ENCODE peak calls at places on chromosome 1, in nine cellular contexts. L is astrocyte of the cerebellum, O is progenitor cell of endocrine pancreas, Y is IMR-90, K is heart left ventricle, I is thyroid gland, B is GM06990, S is NB4, H is body of pancreas. N is an unnamed sample.

GRCh38 chr1:59156526-59157196 is 140.2 kb upstream of the FGGY start:
- DNase-seq in L (peak), O (no peak), Y (no peak), K (no peak), I (peak), B (no peak), S (no peak), H (peak), N (no peak)

GRCh38 chr1:170149241-170149640 is 3.5 kb downstream of the NTMT2 start:
- DNase-seq in L (no peak), O (no peak), Y (no peak), K (no peak), I (no peak), B (no peak), S (no peak), H (no peak), N (no peak)

GRCh38 chr1:177959793-177960515 is 9.9 kb downstream of the SEC16B start:
- DNase-seq in L (peak), O (no peak), Y (peak), K (no peak), I (no peak), B (no peak), S (peak), H (no peak), N (no peak)

GRCh38 chr1:27727126-27727525 is 1.4 kb downstream of the FAM76A start:
- DNase-seq in L (no peak), O (no peak), Y (peak), K (no peak), I (no peak), B (no peak), S (peak), H (no peak), N (no peak)

GRCh38 chr1:90995495-90995894 is 26.3 kb downstream of the ZNF644 start:
- DNase-seq in L (no peak), O (no peak), Y (peak), K (no peak), I (no peak), B (no peak), S (no peak), H (no peak), N (no peak)

GRCh38 chr1:52727114-52727586 is 897 bp downstream of the ZYG11B start:
- DNase-seq in L (no peak), O (no peak), Y (no peak), K (no peak), I (no peak), B (peak), S (peak), H (no peak), N (no peak)

GRCh38 chr1:59408608-59409007 is 111.7 kb downstream of the FGGY start:
- DNase-seq in L (no peak), O (no peak), Y (peak), K (no peak), I (peak), B (no peak), S (no peak), H (no peak), N (no peak)

GRCh38 chr1:31689821-31690220 is 14.0 kb downstream of the COL16A1 start:
- DNase-seq in L (peak), O (no peak), Y (peak), K (no peak), I (no peak), B (no peak), S (no peak), H (no peak), N (no peak)

GRCh38 chr1:225882008-225882698 is at the start of gene TMEM63A:
- DNase-seq in L (peak), O (peak), Y (peak), K (peak), I (peak), B (peak), S (peak), H (peak), N (peak)

GRCh38 chr1:17181785-17182464 is 23.0 kb upstream of the PADI1 start:
- DNase-seq in L (no peak), O (no peak), Y (no peak), K (no peak), I (no peak), B (no peak), S (peak), H (no peak), N (no peak)

GRCh38 chr1:66251521-66251920 is 282.4 kb upstream of the SGIP1 start:
- DNase-seq in L (no peak), O (no peak), Y (no peak), K (no peak), I (no peak), B (no peak), S (peak), H (peak), N (no peak)

GRCh38 chr1:199101139-199101538 is 462.3 kb downstream of the PTPRC start:
- DNase-seq in L (no peak), O (no peak), Y (no peak), K (no peak), I (no peak), B (no peak), S (peak), H (no peak), N (no peak)

GRCh38 chr1:175725684-175726083 is 17.7 kb downstream of the TNR start:
- DNase-seq in L (no peak), O (peak), Y (peak), K (no peak), I (no peak), B (no peak), S (peak), H (no peak), N (peak)

GRCh38 chr1:84006574-84006973 is 7.6 kb upstream of the TTLL7 start:
- DNase-seq in L (no peak), O (no peak), Y (no peak), K (no peak), I (no peak), B (no peak), S (no peak), H (no peak), N (no peak)

GRCh38 chr1:221327954-221328353 is 413.9 kb downstream of the DUSP10 start:
- DNase-seq in L (no peak), O (no peak), Y (no peak), K (no peak), I (no peak), B (no peak), S (no peak), H (no peak), N (no peak)

GRCh38 chr1:202501281-202501680 is 152.8 kb downstream of the PPP1R12B start:
- DNase-seq in L (peak), O (no peak), Y (peak), K (no peak), I (no peak), B (no peak), S (peak), H (peak), N (peak)

GRCh38 chr1:76723949-76724348 is 143.3 kb upstream of the ST6GALNAC5 start:
- DNase-seq in L (no peak), O (no peak), Y (no peak), K (no peak), I (no peak), B (no peak), S (no peak), H (no peak), N (no peak)

GRCh38 chr1:159786465-159786864 is 5.7 kb downstream of the DUSP23 start:
- DNase-seq in L (no peak), O (no peak), Y (no peak), K (no peak), I (no peak), B (no peak), S (no peak), H (no peak), N (no peak)

GRCh38 chr1:2073382-2074230 is 23.4 kb downstream of the PRKCZ start:
- DNase-seq in L (peak), O (no peak), Y (peak), K (no peak), I (no peak), B (no peak), S (no peak), H (no peak), N (no peak)

GRCh38 chr1:171680339-171680738 is 27.9 kb upstream of the MYOC start:
- DNase-seq in L (no peak), O (no peak), Y (no peak), K (no peak), I (no peak), B (no peak), S (no peak), H (no peak), N (no peak)

GRCh38 chr1:34597877-34598514 is 156.9 kb upstream of the GJB5 start:
- DNase-seq in L (peak), O (peak), Y (peak), K (peak), I (peak), B (peak), S (peak), H (peak), N (peak)

GRCh38 chr1:228043281-228043845 is 36.6 kb downstream of the WNT3A start:
- DNase-seq in L (peak), O (no peak), Y (peak), K (no peak), I (peak), B (no peak), S (no peak), H (no peak), N (no peak)

GRCh38 chr1:214454619-214455396 is 96.6 kb downstream of the PTPN14 start:
- DNase-seq in L (peak), O (no peak), Y (peak), K (no peak), I (no peak), B (no peak), S (peak), H (peak), N (no peak)

GRCh38 chr1:156845055-156845952 is 13.6 kb downstream of the INSRR start:
- DNase-seq in L (no peak), O (no peak), Y (no peak), K (no peak), I (no peak), B (no peak), S (no peak), H (no peak), N (peak)

GRCh38 chr1:210489491-210489890 is 160.8 kb downstream of the HHAT start:
- DNase-seq in L (peak), O (no peak), Y (peak), K (no peak), I (no peak), B (no peak), S (no peak), H (no peak), N (no peak)

GRCh38 chr1:214044438-214045214 is 56.9 kb downstream of the PROX1 start:
- DNase-seq in L (no peak), O (no peak), Y (no peak), K (no peak), I (peak), B (no peak), S (no peak), H (peak), N (no peak)

GRCh38 chr1:113684153-113684541 is 75.1 kb downstream of the PHTF1 start:
- DNase-seq in L (no peak), O (no peak), Y (peak), K (peak), I (no peak), B (no peak), S (no peak), H (peak), N (no peak)

GRCh38 chr1:33137800-33138199 is 44.0 kb downstream of the TRIM62 start:
- DNase-seq in L (no peak), O (peak), Y (peak), K (no peak), I (peak), B (no peak), S (no peak), H (no peak), N (no peak)

GRCh38 chr1:47650606-47651005 is 212.8 kb downstream of the FOXD2 start:
- DNase-seq in L (no peak), O (no peak), Y (no peak), K (peak), I (no peak), B (no peak), S (no peak), H (no peak), N (no peak)

GRCh38 chr1:7517611-7518330 is 253.3 kb upstream of the VAMP3 start:
- DNase-seq in L (no peak), O (no peak), Y (no peak), K (peak), I (no peak), B (no peak), S (no peak), H (no peak), N (no peak)

GRCh38 chr1:7518411-7518810 is 252.7 kb upstream of the VAMP3 start:
- DNase-seq in L (no peak), O (no peak), Y (no peak), K (peak), I (no peak), B (no peak), S (no peak), H (no peak), N (no peak)

GRCh38 chr1:7516341-7516740 is 254.8 kb upstream of the VAMP3 start:
- DNase-seq in L (no peak), O (no peak), Y (peak), K (peak), I (peak), B (no peak), S (no peak), H (no peak), N (no peak)

GRCh38 chr1:7515896-7516295 is 255.2 kb upstream of the VAMP3 start:
- DNase-seq in L (no peak), O (no peak), Y (no peak), K (no peak), I (no peak), B (no peak), S (no peak), H (no peak), N (no peak)

GRCh38 chr1:7516892-7517291 is 254.2 kb upstream of the VAMP3 start:
- DNase-seq in L (no peak), O (no peak), Y (no peak), K (no peak), I (no peak), B (no peak), S (no peak), H (no peak), N (no peak)
- TF ChIP-seq CTCF in L (no peak), O (no peak), Y (no peak), K (no peak), I (no peak), B (no peak), S (no peak), H (no peak), N (no peak)

GRCh38 chr1:55141295-55141893 is 73.8 kb downstream of the USP24 start:
- DNase-seq in L (no peak), O (no peak), Y (no peak), K (no peak), I (no peak), B (no peak), S (no peak), H (no peak), N (no peak)
- TF ChIP-seq CTCF in L (no peak), O (no peak), Y (no peak), K (no peak), I (no peak), B (no peak), S (no peak), H (no peak), N (no peak)

GRCh38 chr1:151790940-151791651 is 796 bp upstream of the TDRKH start:
- DNase-seq in L (no peak), O (peak), Y (no peak), K (no peak), I (peak), B (peak), S (peak), H (no peak), N (no peak)

GRCh38 chr1:151787689-151788088 is 2.6 kb downstream of the TDRKH start:
- DNase-seq in L (no peak), O (no peak), Y (no peak), K (no peak), I (no peak), B (no peak), S (no peak), H (no peak), N (no peak)

DNA sequence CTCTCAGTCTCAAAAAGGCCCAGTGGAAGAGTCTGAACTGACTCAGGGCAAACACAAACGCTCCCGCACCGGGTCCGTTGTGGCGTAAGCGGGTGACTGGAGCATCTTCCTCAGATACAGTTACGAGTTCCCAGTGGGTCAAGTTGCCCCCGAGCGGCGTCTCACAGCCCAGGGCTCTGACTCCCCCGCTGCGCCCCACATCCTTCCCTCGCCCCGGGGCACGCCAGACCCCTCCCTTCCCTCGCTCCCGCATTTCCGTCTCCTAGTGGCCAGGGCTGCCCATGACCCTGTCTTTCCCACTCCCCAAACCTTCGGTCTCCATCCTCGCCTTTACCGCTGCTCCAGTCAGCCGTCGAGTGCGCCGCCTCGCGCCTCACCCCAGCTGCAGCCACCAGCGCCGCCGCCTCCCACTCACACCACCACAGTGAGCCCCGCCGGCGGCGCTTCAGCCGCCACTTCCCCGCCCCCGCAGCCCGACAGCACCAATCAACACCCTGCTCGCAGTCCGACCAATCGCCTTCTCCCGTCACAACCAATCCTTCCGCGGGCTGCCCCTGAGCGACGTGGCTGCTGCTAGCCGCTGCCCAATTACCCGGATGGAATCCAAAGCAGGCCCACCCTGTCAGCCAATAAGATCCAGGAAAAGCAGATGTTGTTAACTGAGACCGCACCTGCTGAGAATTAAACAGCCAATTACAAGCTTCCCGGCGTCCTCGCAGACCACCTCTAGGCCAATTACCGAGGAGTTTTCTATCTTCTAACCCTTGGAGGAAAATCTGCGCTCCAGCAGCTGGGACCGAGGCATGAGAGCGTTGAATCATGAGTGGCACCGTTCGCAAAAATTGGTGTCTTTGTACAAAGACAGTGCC is at the start of gene TDRKH:
- DNase-seq in L (peak), O (peak), Y (peak), K (peak), I (peak), B (peak), S (peak), H (peak), N (peak)
- TF ChIP-seq CTCF in L (peak), O (peak), Y (peak), K (peak), I (no peak), B (peak), S (no peak), H (no peak), N (peak)

GRCh38 chr1:10101929-10102328 is 69.2 kb downstream of the UBE4B start:
- DNase-seq in L (no peak), O (no peak), Y (no peak), K (no peak), I (no peak), B (no peak), S (no peak), H (no peak), N (no peak)
- TF ChIP-seq CTCF in L (no peak), O (peak), Y (peak), K (no peak), I (no peak), B (no peak), S (no peak), H (no peak), N (no peak)

GRCh38 chr1:18962121-18962721 is 5.7 kb upstream of the IFFO2 start:
- DNase-seq in L (no peak), O (no peak), Y (no peak), K (no peak), I (no peak), B (no peak), S (no peak), H (peak), N (no peak)

GRCh38 chr1:18967066-18967690 is 10.7 kb upstream of the IFFO2 start:
- DNase-seq in L (no peak), O (no peak), Y (no peak), K (no peak), I (no peak), B (no peak), S (no peak), H (no peak), N (no peak)

GRCh38 chr1:18963968-18964367 is 7.5 kb upstream of the IFFO2 start:
- DNase-seq in L (no peak), O (no peak), Y (no peak), K (no peak), I (no peak), B (no peak), S (no peak), H (no peak), N (no peak)

GRCh38 chr1:18962855-18963737 is 6.6 kb upstream of the IFFO2 start:
- DNase-seq in L (no peak), O (no peak), Y (no peak), K (no peak), I (no peak), B (no peak), S (no peak), H (peak), N (no peak)

GRCh38 chr1:18965206-18966173 is 9.0 kb upstream of the IFFO2 start:
- DNase-seq in L (no peak), O (no peak), Y (peak), K (no peak), I (no peak), B (no peak), S (no peak), H (no peak), N (no peak)
- TF ChIP-seq CTCF in L (no peak), O (no peak), Y (peak), K (no peak), I (no peak), B (no peak), S (no peak), H (no peak), N (peak)

GRCh38 chr1:110477445-110477957 is 26.6 kb downstream of the PROK1 start:
- DNase-seq in L (no peak), O (no peak), Y (no peak), K (no peak), I (no peak), B (no peak), S (peak), H (peak), N (no peak)

GRCh38 chr1:110476028-110476765 is 25.2 kb downstream of the PROK1 start:
- DNase-seq in L (no peak), O (no peak), Y (no peak), K (no peak), I (peak), B (no peak), S (no peak), H (no peak), N (no peak)

GRCh38 chr1:110474444-110474843 is 23.5 kb downstream of the PROK1 start:
- DNase-seq in L (no peak), O (no peak), Y (no peak), K (no peak), I (no peak), B (no peak), S (no peak), H (no peak), N (no peak)

GRCh38 chr1:110477041-110477440 is 26.1 kb downstream of the PROK1 start:
- DNase-seq in L (no peak), O (no peak), Y (peak), K (no peak), I (no peak), B (no peak), S (no peak), H (peak), N (no peak)

GRCh38 chr1:110475358-110476027 is 24.5 kb downstream of the PROK1 start:
- DNase-seq in L (no peak), O (no peak), Y (no peak), K (no peak), I (no peak), B (no peak), S (no peak), H (no peak), N (no peak)
- TF ChIP-seq CTCF in L (no peak), O (no peak), Y (no peak), K (no peak), I (no peak), B (no peak), S (no peak), H (no peak), N (no peak)

DNA sequence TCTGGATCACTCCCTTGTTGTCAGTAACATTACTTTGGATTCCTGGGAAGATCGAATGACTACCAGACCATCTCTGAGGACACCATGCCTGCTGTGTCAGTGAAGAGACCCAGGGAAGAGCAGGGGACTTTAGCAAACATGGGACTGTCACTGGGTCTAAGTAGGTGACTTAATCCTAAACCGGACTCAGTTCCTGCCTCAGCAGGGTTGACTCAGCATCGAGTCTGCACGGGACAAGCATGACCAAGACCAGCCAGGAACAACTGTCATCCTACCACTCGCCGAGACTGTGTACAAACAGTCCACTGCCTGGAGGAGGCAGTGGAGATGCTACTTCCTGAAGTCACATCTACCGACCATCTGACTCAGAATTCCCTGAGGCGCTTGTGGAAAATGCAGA is 53.2 kb upstream of the RAB4A start:
- DNase-seq in L (no peak), O (no peak), Y (no peak), K (no peak), I (no peak), B (no peak), S (no peak), H (no peak), N (no peak)
- TF ChIP-seq CTCF in L (no peak), O (no peak), Y (no peak), K (no peak), I (no peak), B (no peak), S (no peak), H (no peak), N (no peak)

GRCh38 chr1:230277201-230277771 is 148.8 kb downstream of the PGBD5 start:
- DNase-seq in L (no peak), O (no peak), Y (no peak), K (no peak), I (no peak), B (no peak), S (no peak), H (no peak), N (no peak)

GRCh38 chr1:230279583-230279945 is 146.6 kb downstream of the PGBD5 start:
- DNase-seq in L (no peak), O (no peak), Y (no peak), K (no peak), I (no peak), B (no peak), S (no peak), H (no peak), N (no peak)

GRCh38 chr1:230274254-230274653 is 151.9 kb downstream of the PGBD5 start:
- DNase-seq in L (no peak), O (no peak), Y (no peak), K (no peak), I (no peak), B (no peak), S (no peak), H (no peak), N (no peak)

GRCh38 chr1:230278871-230279582 is 147.1 kb downstream of the PGBD5 start:
- DNase-seq in L (no peak), O (no peak), Y (no peak), K (no peak), I (no peak), B (no peak), S (no peak), H (no peak), N (no peak)

GRCh38 chr1:230276401-230276800 is 149.7 kb downstream of the PGBD5 start:
- DNase-seq in L (no peak), O (no peak), Y (no peak), K (no peak), I (no peak), B (no peak), S (no peak), H (no peak), N (no peak)
- TF ChIP-seq CTCF in L (no peak), O (no peak), Y (no peak), K (no peak), I (no peak), B (no peak), S (no peak), H (no peak), N (no peak)